ENCODE peak calls at places on chromosomes 5 and 9, in seven cellular contexts. L, K, Y, H, Z, O and A are unnamed samples.

GRCh38 chr5:148414848-148415247 is 31.1 kb downstream of the FBXO38 start:
- DNase-seq in L (no peak), K (no peak), Y (no peak), H (no peak), Z (no peak), O (no peak), A (no peak)

GRCh38 chr5:72125931-72126620 is 18.8 kb downstream of the MAP1B start:
- DNase-seq in L (no peak), K (no peak), Y (no peak), H (peak), Z (no peak), O (no peak), A (no peak)

GRCh38 chr9:94993821-94994165 is 267.3 kb downstream of the AOPEP start:
- DNase-seq in L (no peak), K (no peak), Y (no peak), H (no peak), Z (no peak), O (no peak), A (no peak)

GRCh38 chr5:125011014-125011413 is 264.6 kb upstream of the ZNF608 start:
- DNase-seq in L (no peak), K (no peak), Y (no peak), H (no peak), Z (no peak), O (no peak), A (no peak)

GRCh38 chr5:180817847-180818246 is 15.2 kb upstream of the MGAT1 start:
- DNase-seq in L (no peak), K (no peak), Y (no peak), H (no peak), Z (no peak), O (no peak), A (no peak)

GRCh38 chr9:136995772-136996308 is 528 bp downstream of the CLIC3 start:
- DNase-seq in L (no peak), K (peak), Y (peak), H (peak), Z (no peak), O (no peak), A (no peak)

GRCh38 chr5:66958984-66959641 is 237.5 kb downstream of the CD180 start:
- DNase-seq in L (no peak), K (no peak), Y (peak), H (peak), Z (no peak), O (peak), A (no peak)

GRCh38 chr9:79686381-79687130 is 114.8 kb downstream of the TLE4 start:
- DNase-seq in L (no peak), K (no peak), Y (peak), H (peak), Z (no peak), O (no peak), A (no peak)

GRCh38 chr5:75368391-75368790 is 31.4 kb downstream of the HMGCR start:
- DNase-seq in L (no peak), K (no peak), Y (peak), H (peak), Z (no peak), O (no peak), A (no peak)

GRCh38 chr5:79924936-79925893 is 65.8 kb downstream of the MTX3 start:
- DNase-seq in L (no peak), K (no peak), Y (peak), H (peak), Z (peak), O (no peak), A (no peak)

GRCh38 chr9:22010881-22011625 is 1.9 kb upstream of the CDKN2B start:
- DNase-seq in L (no peak), K (no peak), Y (peak), H (no peak), Z (peak), O (no peak), A (no peak)

GRCh38 chr5:79172269-79172668 is 60.7 kb downstream of the BHMT start:
- DNase-seq in L (no peak), K (no peak), Y (no peak), H (no peak), Z (no peak), O (no peak), A (no peak)

GRCh38 chr5:180785151-180785781 is 17.3 kb downstream of the MGAT1 start:
- DNase-seq in L (no peak), K (no peak), Y (peak), H (peak), Z (peak), O (no peak), A (no peak)

GRCh38 chr5:134510970-134511795 is 14.3 kb upstream of the JADE2 start:
- DNase-seq in L (no peak), K (no peak), Y (peak), H (peak), Z (peak), O (peak), A (no peak)

GRCh38 chr5:51382759-51383493 is at the start of gene ISL1:
- DNase-seq in L (peak), K (peak), Y (peak), H (peak), Z (peak), O (peak), A (peak)

GRCh38 chr9:95516736-95517558 is at the start of gene PTCH1:
- DNase-seq in L (no peak), K (peak), Y (peak), H (peak), Z (peak), O (peak), A (no peak)

GRCh38 chr5:65394078-65394477 is 87.6 kb downstream of the ADAMTS6 start:
- DNase-seq in L (no peak), K (no peak), Y (peak), H (peak), Z (no peak), O (no peak), A (no peak)

GRCh38 chr9:4293293-4293931 is 6.5 kb downstream of the GLIS3 start:
- DNase-seq in L (no peak), K (no peak), Y (peak), H (peak), Z (no peak), O (no peak), A (no peak)